ENCODE peak calls at places on chromosomes 2 and 18, in eight cellular contexts. H is tibial nerve, M is IMR-90, Y is uterus, S is vagina, U is sigmoid colon, V is HCT116, B is esophagus muscularis mucosa. C is an unnamed sample.

GRCh38 chr2:189188446-189188845 is 8.9 kb upstream of the COL5A2 start:
- DNase-seq in H (no peak), M (no peak), Y (no peak), S (no peak), U (no peak), V (no peak), B (no peak), C (no peak)

GRCh38 chr2:41928593-41928992 is 119.2 kb upstream of the PKDCC start:
- DNase-seq in H (no peak), M (peak; percentile 80), Y (peak; percentile 39), S (no peak), U (no peak), V (no peak), B (no peak), C (no peak)

GRCh38 chr2:176158855-176159677 is 2.0 kb downstream of the HOXD3 start:
- DNase-seq in H (no peak), M (no peak), Y (no peak), S (no peak), U (no peak), V (no peak), B (no peak), C (no peak)

GRCh38 chr2:42532397-42532796 is 36.0 kb upstream of the MTA3 start:
- DNase-seq in H (no peak), M (no peak), Y (no peak), S (no peak), U (no peak), V (no peak), B (no peak), C (no peak)

GRCh38 chr18:79394438-79395307 is 1.1 kb upstream of the NFATC1 start:
- DNase-seq in H (peak; percentile 44), M (peak; percentile 49), Y (peak; percentile 80), S (no peak), U (peak; percentile 88), V (no peak), B (no peak), C (no peak)

GRCh38 chr2:209269024-209269423 is 154.8 kb upstream of the MAP2 start:
- DNase-seq in H (no peak), M (no peak), Y (no peak), S (no peak), U (no peak), V (no peak), B (no peak), C (no peak)

GRCh38 chr2:238143239-238143951 is 4.9 kb downstream of the KLHL30 start:
- DNase-seq in H (no peak), M (peak; percentile 47), Y (no peak), S (no peak), U (no peak), V (peak; percentile 54), B (no peak), C (no peak)

GRCh38 chr2:12448846-12449480 is 267.8 kb upstream of the TRIB2 start:
- DNase-seq in H (no peak), M (peak; percentile 60), Y (no peak), S (no peak), U (no peak), V (no peak), B (no peak), C (no peak)

GRCh38 chr18:25316619-25317018 is 35.3 kb downstream of the ZNF521 start:
- DNase-seq in H (no peak), M (no peak), Y (no peak), S (no peak), U (no peak), V (no peak), B (no peak), C (no peak)

GRCh38 chr2:240503848-240504247 is 53.9 kb downstream of the ANKMY1 start:
- DNase-seq in H (no peak), M (no peak), Y (no peak), S (peak; percentile 70), U (no peak), V (no peak), B (peak; percentile 34), C (peak; percentile 35)

GRCh38 chr2:172473167-172473566 is 45.8 kb downstream of the ITGA6 start:
- DNase-seq in H (no peak), M (no peak), Y (no peak), S (no peak), U (no peak), V (no peak), B (no peak), C (no peak)

GRCh38 chr2:10220045-10220444 is 82.7 kb upstream of the HPCAL1 start:
- DNase-seq in H (no peak), M (no peak), Y (no peak), S (no peak), U (no peak), V (no peak), B (no peak), C (no peak)

GRCh38 chr2:56681659-56682396 is 498.0 kb downstream of the CCDC85A start:
- DNase-seq in H (no peak), M (peak; percentile 3), Y (no peak), S (no peak), U (no peak), V (no peak), B (no peak), C (no peak)

GRCh38 chr2:162118166-162119031 is 33.6 kb downstream of the GCG start:
- DNase-seq in H (no peak), M (peak; percentile 78), Y (no peak), S (no peak), U (peak; percentile 69), V (no peak), B (no peak), C (peak; percentile 33)

GRCh38 chr18:57798713-57799373 is 4.3 kb downstream of the ATP8B1 start:
- DNase-seq in H (no peak), M (no peak), Y (no peak), S (no peak), U (no peak), V (no peak), B (no peak), C (no peak)

GRCh38 chr2:85604568-85605339 is 2.3 kb upstream of the TMEM150A start:
- DNase-seq in H (no peak), M (no peak), Y (no peak), S (no peak), U (no peak), V (no peak), B (no peak), C (no peak)

DNA sequence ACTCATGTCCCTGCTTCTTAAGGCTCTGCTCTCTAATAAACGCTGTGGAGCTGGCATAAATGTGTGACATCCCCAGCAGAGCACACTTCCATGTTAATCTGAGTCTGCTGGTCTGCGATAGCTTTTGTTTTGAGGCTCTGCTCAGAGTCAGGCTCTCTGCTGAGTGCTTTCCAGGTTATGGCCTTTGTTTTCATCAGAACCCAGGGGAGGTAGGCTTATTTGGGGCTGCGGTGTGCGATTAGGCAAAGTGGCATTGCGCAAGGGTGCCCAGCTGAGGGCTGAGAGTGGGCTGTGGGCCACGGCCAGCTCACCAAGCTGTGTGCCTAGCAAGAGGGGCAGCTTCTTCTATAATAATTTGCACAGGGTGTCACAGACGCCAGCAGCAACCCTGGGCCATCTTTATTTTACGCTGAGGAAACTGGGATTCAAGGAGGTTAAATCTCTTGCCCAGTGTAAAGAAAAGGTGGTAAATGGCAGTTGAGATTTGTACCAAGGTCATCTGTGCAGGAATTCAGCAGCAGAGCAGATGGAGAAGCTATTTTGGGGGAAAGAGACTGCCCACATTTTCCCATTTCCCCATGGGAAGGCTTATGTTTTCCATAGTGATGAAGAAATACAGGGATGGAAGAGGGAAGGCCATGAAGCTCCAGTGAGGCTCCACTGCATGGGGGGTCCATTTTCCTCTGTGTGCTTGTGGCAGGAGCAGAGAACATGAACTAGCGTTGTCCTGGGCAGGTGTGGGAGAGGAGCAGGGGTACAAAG is 25.7 kb downstream of the MRPL33 start:
- DNase-seq in H (no peak), M (no peak), Y (no peak), S (no peak), U (no peak), V (no peak), B (no peak), C (no peak)
- H3K4me3 ChIP-seq in H (no peak overlapping the region), M (no peak overlapping the region), Y (no peak overlapping the region), S (no peak overlapping the region), U (no peak overlapping the region), V (no peak overlapping the region), B (no peak overlapping the region), C (no peak overlapping the region)

GRCh38 chr2:118090387-118091139 is 2.3 kb downstream of the INSIG2 start:
- DNase-seq in H (no peak), M (no peak), Y (no peak), S (no peak), U (no peak), V (no peak), B (no peak), C (no peak)

GRCh38 chr2:118086024-118086633 is 2.1 kb upstream of the INSIG2 start:
- DNase-seq in H (no peak), M (no peak), Y (no peak), S (no peak), U (no peak), V (no peak), B (no peak), C (no peak)

GRCh38 chr2:118091140-118091478 is 2.8 kb downstream of the INSIG2 start:
- DNase-seq in H (no peak), M (no peak), Y (no peak), S (no peak), U (no peak), V (no peak), B (no peak), C (no peak)

GRCh38 chr2:118089015-118089800 is 937 bp downstream of the INSIG2 start:
- DNase-seq in H (no peak), M (peak; percentile 58), Y (peak; percentile 15), S (no peak), U (no peak), V (no peak), B (no peak), C (no peak)

GRCh38 chr2:118088051-118089014 is at the start of gene INSIG2:
- DNase-seq in H (peak; percentile 71), M (peak; percentile 91), Y (peak; percentile 88), S (peak; percentile 90), U (peak; percentile 94), V (peak; percentile 97), B (peak; percentile 97), C (peak; percentile 85)
- TF ChIP-seq POLR2A in H (peak; percentile 45), M (no peak), Y (no peak), S (no peak), U (peak; percentile 68), V (peak; percentile 54), B (no peak), C (peak; percentile 46)

DNA sequence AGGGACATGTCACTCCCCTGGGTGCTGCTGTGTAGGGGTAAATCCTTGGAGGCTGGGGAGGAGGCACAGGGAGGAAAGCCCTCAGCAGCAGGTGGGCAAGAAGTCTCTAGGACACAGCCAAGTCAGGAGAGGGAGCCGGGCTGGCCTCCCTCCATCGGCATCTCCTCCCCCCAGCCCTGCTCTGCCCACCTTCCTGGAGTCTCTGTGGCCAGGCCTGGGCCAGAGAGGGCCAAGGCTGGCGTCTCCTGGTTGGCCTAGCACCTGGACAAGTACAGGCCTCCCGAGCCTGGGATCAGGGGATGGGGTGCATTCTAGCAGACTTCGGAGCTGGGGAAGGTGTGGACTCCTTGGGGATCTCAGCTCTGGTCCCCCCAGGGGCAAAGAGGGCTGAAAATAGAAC is 1.8 kb downstream of the SPEG start:
- DNase-seq in H (no peak), M (no peak), Y (no peak), S (no peak), U (peak; percentile 62), V (no peak), B (no peak), C (no peak)
- H3K4me1 ChIP-seq in H (no peaks in the 10 kb centered on the region), M (peaks cover 10% of the 10 kb centered on the region), Y (no peaks in the 10 kb centered on the region), S (peaks cover 19% of the 10 kb centered on the region), U (peaks cover 75% of the 10 kb centered on the region), V (peaks cover 14% of the 10 kb centered on the region), B (peaks cover 83% of the 10 kb centered on the region), C (no peaks in the 10 kb centered on the region)

DNA sequence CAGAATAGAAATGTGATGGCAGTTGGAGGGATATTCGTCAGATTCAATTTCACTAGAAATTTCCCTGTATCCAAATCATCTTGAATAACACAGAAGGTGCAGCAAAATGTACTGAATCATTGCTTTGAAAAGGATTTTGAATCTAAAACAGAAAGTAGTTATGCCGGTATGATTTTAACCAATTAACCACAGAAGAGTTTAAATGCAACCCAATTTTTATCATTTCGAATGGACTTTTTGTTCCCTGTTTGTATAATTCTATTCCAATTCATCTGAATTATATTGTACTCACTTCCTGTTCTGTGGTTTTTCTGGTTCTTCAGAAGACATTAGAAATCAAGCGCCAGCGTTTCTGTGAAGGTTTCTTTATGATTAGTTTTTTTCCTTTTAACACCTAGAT is 190.4 kb downstream of the MYO3B start:
- DNase-seq in H (no peak), M (no peak), Y (no peak), S (no peak), U (no peak), V (no peak), B (no peak), C (no peak)
- H3K4me3 ChIP-seq in H (no peak overlapping the region), M (no peak overlapping the region), Y (no peak overlapping the region), S (no peak overlapping the region), U (no peak overlapping the region), V (no peak overlapping the region), B (no peak overlapping the region), C (no peak overlapping the region)

C was measured in breast epithelium.